ENCODE peak calls at places on chromosome 14, in seven cellular contexts. T is GM12865, A is heart left ventricle, M is fibroblast of lung, H is cardiac muscle cell, R is HL-60, W is MM.1S. B is an unnamed sample.

GRCh38 chr14:55780156-55780946 is 200.3 kb downstream of the KTN1 start:
- DNase-seq in T (peak; percentile 5), A (peak; percentile 62), M (peak; percentile 78), H (peak; percentile 93), R (no peak), W (no peak), B (peak; percentile 73)

GRCh38 chr14:33085799-33086198 is 147.1 kb downstream of the NPAS3 start:
- DNase-seq in T (no peak), A (no peak), M (no peak), H (no peak), R (no peak), W (no peak), B (no peak)

GRCh38 chr14:61247935-61248334 is 33.2 kb downstream of the TMEM30B start:
- DNase-seq in T (no peak), A (no peak), M (peak; percentile 96), H (no peak), R (no peak), W (no peak), B (peak; percentile 72)

GRCh38 chr14:70282666-70283065 is 76.8 kb downstream of the COX16 start:
- DNase-seq in T (peak; percentile 37), A (no peak), M (no peak), H (no peak), R (no peak), W (no peak), B (no peak)

GRCh38 chr14:70887207-70888150 is 19.8 kb upstream of the PCNX1 start:
- DNase-seq in T (peak; percentile 79), A (no peak), M (peak; percentile 82), H (peak; percentile 41), R (no peak), W (peak; percentile 17), B (peak; percentile 78)

GRCh38 chr14:36655963-36656768 is 5.5 kb upstream of the PAX9 start:
- DNase-seq in T (no peak), A (no peak), M (no peak), H (no peak), R (no peak), W (no peak), B (no peak)

GRCh38 chr14:60183724-60184596 is 18.8 kb upstream of the DHRS7 start:
- DNase-seq in T (peak; percentile 82), A (no peak), M (peak; percentile 56), H (peak; percentile 82), R (no peak), W (peak; percentile 56), B (peak; percentile 36)

GRCh38 chr14:97517566-97518234 is 720.5 kb downstream of the VRK1 start:
- DNase-seq in T (no peak), A (no peak), M (no peak), H (no peak), R (no peak), W (no peak), B (no peak)

GRCh38 chr14:34792593-34792992 is 78.2 kb upstream of the CFL2 start:
- DNase-seq in T (no peak), A (no peak), M (no peak), H (no peak), R (peak; percentile 42), W (no peak), B (no peak)

GRCh38 chr14:56199976-56200577 is 81.9 kb downstream of the PELI2 start:
- DNase-seq in T (peak; percentile 57), A (no peak), M (peak; percentile 39), H (no peak), R (no peak), W (no peak), B (no peak)

GRCh38 chr14:38255673-38256357 is at the start of gene CLEC14A:
- DNase-seq in T (no peak), A (peak; percentile 82), M (peak; percentile 35), H (no peak), R (no peak), W (no peak), B (peak; percentile 36)

GRCh38 chr14:32211068-32211404 is 8.0 kb upstream of the RNU6-8 start:
- DNase-seq in T (no peak), A (no peak), M (no peak), H (no peak), R (no peak), W (no peak), B (no peak)

GRCh38 chr14:51188566-51189185 is 51.4 kb upstream of the TMX1 start:
- DNase-seq in T (no peak), A (no peak), M (peak; percentile 55), H (peak; percentile 85), R (no peak), W (no peak), B (no peak)

GRCh38 chr14:94171208-94171607 is 2.9 kb upstream of the PPP4R4 start:
- DNase-seq in T (no peak), A (no peak), M (peak; percentile 19), H (no peak), R (no peak), W (no peak), B (peak; percentile 57)

GRCh38 chr14:61569783-61570182 is 125.5 kb upstream of the HIF1A start:
- DNase-seq in T (no peak), A (peak; percentile 87), M (peak; percentile 99), H (peak; percentile 97), R (peak; percentile 96), W (no peak), B (peak; percentile 91)

GRCh38 chr14:26917086-26917485 is 319.3 kb upstream of the NOVA1 start:
- DNase-seq in T (no peak), A (no peak), M (peak; percentile 28), H (peak; percentile 77), R (no peak), W (no peak), B (peak; percentile 9)
- H3K4me3 ChIP-seq in T (no peak overlapping the region), A (no peak overlapping the region), M (no peak overlapping the region), H (no peak overlapping the region), R (no peak overlapping the region), W (no peak overlapping the region), B (no peak overlapping the region)

GRCh38 chr14:103551338-103551762 is 11.1 kb downstream of the BAG5 start:
- DNase-seq in T (no peak), A (peak; percentile 87), M (no peak), H (peak; percentile 23), R (no peak), W (no peak), B (no peak)

GRCh38 chr14:103549361-103550311 is 12.8 kb downstream of the BAG5 start:
- DNase-seq in T (no peak), A (peak; percentile 73), M (no peak), H (no peak), R (no peak), W (no peak), B (no peak)

GRCh38 chr14:103548463-103549351 is 13.8 kb downstream of the BAG5 start:
- DNase-seq in T (no peak), A (no peak), M (no peak), H (no peak), R (no peak), W (no peak), B (no peak)

GRCh38 chr14:103552011-103552797 is 10.3 kb downstream of the BAG5 start:
- DNase-seq in T (no peak), A (peak; percentile 49), M (peak; percentile 78), H (peak; percentile 33), R (no peak), W (no peak), B (peak; percentile 64)

GRCh38 chr14:103550451-103551337 is 11.8 kb downstream of the BAG5 start:
- DNase-seq in T (no peak), A (peak; percentile 31), M (no peak), H (no peak), R (no peak), W (no peak), B (no peak)
- TF ChIP-seq CTCF in T (no peak), A (no peak), M (no peak), H (no peak), R (no peak), W (no peak), B (no peak)

DNA sequence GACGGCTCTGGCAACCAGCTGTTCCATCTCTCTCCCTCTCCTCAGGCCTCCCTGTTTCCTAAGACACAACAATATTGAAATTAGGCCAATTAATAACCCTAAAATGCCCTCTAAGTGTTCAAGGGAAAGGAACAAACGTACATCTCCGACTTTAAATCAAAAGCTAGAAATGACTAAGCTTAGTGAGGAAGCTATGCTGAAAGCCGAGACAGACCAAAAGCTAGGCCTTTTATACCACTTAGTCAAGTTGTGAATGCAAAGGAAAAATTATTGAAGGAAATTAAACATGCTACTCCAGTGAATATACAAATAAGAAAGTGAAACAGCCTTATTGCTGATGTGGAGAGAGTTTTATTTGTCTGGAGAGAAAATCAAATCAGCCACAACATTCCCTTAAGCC is 61.8 kb upstream of the CATSPERB start:
- DNase-seq in T (no peak), A (no peak), M (no peak), H (no peak), R (no peak), W (no peak), B (no peak)
- H3K4me3 ChIP-seq in T (no peak overlapping the region), A (no peak overlapping the region), M (no peak overlapping the region), H (no peak overlapping the region), R (no peak overlapping the region), W (no peak overlapping the region), B (no peak overlapping the region)

GRCh38 chr14:104970231-104971068 is 7.7 kb downstream of the AHNAK2 start:
- DNase-seq in T (no peak), A (peak; percentile 79), M (peak; percentile 92), H (peak; percentile 77), R (no peak), W (no peak), B (peak; percentile 83)

GRCh38 chr14:104968153-104968527 is 10.0 kb downstream of the AHNAK2 start:
- DNase-seq in T (no peak), A (peak; percentile 82), M (peak; percentile 63), H (peak; percentile 72), R (no peak), W (no peak), B (peak; percentile 86)

GRCh38 chr14:104967414-104968152 is 10.6 kb downstream of the AHNAK2 start:
- DNase-seq in T (no peak), A (peak; percentile 64), M (peak; percentile 40), H (peak; percentile 62), R (no peak), W (no peak), B (peak; percentile 70)

GRCh38 chr14:104969741-104970230 is 8.4 kb downstream of the AHNAK2 start:
- DNase-seq in T (no peak), A (peak; percentile 25), M (no peak), H (no peak), R (no peak), W (no peak), B (no peak)

GRCh38 chr14:104968541-104969401 is 9.4 kb downstream of the AHNAK2 start:
- DNase-seq in T (no peak), A (peak; percentile 28), M (peak; percentile 29), H (peak; percentile 62), R (no peak), W (no peak), B (peak; percentile 62)
- TF ChIP-seq CTCF in T (no peak), A (no peak), M (no peak), H (peak; percentile 33), R (no peak), W (no peak), B (no peak)

GRCh38 chr14:103905861-103906456 is 22.3 kb upstream of the TDRD9 start:
- DNase-seq in T (no peak), A (no peak), M (no peak), H (no peak), R (no peak), W (no peak), B (no peak)

GRCh38 chr14:103908580-103908979 is 19.7 kb upstream of the TDRD9 start:
- DNase-seq in T (no peak), A (no peak), M (no peak), H (no peak), R (no peak), W (no peak), B (no peak)

GRCh38 chr14:103910984-103911383 is 17.3 kb upstream of the TDRD9 start:
- DNase-seq in T (no peak), A (no peak), M (no peak), H (no peak), R (no peak), W (no peak), B (no peak)

GRCh38 chr14:103910262-103910935 is 17.9 kb upstream of the TDRD9 start:
- DNase-seq in T (peak; percentile 65), A (peak; percentile 87), M (peak; percentile 85), H (peak; percentile 89), R (no peak), W (peak; percentile 40), B (peak; percentile 86)

GRCh38 chr14:103909531-103910261 is 18.6 kb upstream of the TDRD9 start:
- DNase-seq in T (no peak), A (no peak), M (no peak), H (no peak), R (no peak), W (no peak), B (no peak)
- H3K4me3 ChIP-seq in T (no peak overlapping the region), A (no peak overlapping the region), M (no peak overlapping the region), H (no peak overlapping the region), R (no peak overlapping the region), W (no peak overlapping the region), B (no peak overlapping the region)

B was measured in foreskin fibroblast.